ENCODE peak calls at places on chromosomes 3 and 15, in five cellular contexts. G, Y, B, M and A are unnamed samples.

GRCh38 chr3:126921425-126921824 is 61.5 kb upstream of the PLXNA1 start:
- DNase-seq in G (peak), Y (no peak), B (no peak), M (no peak), A (peak)

GRCh38 chr3:55662683-55663082 is 175.6 kb upstream of the WNT5A start:
- DNase-seq in G (no peak), Y (no peak), B (no peak), M (no peak), A (no peak)

GRCh38 chr3:148366743-148367410 is 330.8 kb upstream of the AGTR1 start:
- DNase-seq in G (no peak), Y (no peak), B (peak), M (no peak), A (no peak)

GRCh38 chr3:66816110-66816761 is 181.9 kb upstream of the KBTBD8 start:
- DNase-seq in G (peak), Y (peak), B (peak), M (peak), A (peak)

GRCh38 chr15:82540984-82541431 is 751 bp upstream of the RPS17 start:
- DNase-seq in G (no peak), Y (no peak), B (no peak), M (peak), A (no peak)

GRCh38 chr3:155391583-155391982 is 98.1 kb upstream of the STRIT1 start:
- DNase-seq in G (no peak), Y (no peak), B (peak), M (no peak), A (no peak)

GRCh38 chr3:71064288-71064975 is 519.1 kb downstream of the FOXP1 start:
- DNase-seq in G (peak), Y (no peak), B (peak), M (peak), A (peak)

GRCh38 chr3:23203651-23204111 is 554 bp downstream of the UBE2E2 start:
- DNase-seq in G (no peak), Y (no peak), B (no peak), M (no peak), A (peak)

GRCh38 chr3:126432361-126432760 is 37.7 kb downstream of the CFAP100 start:
- DNase-seq in G (no peak), Y (no peak), B (no peak), M (no peak), A (no peak)

GRCh38 chr3:27844052-27844675 is 122.0 kb upstream of the EOMES start:
- DNase-seq in G (no peak), Y (no peak), B (no peak), M (no peak), A (no peak)

GRCh38 chr3:16113704-16114103 is 60.8 kb upstream of the GALNT15 start:
- DNase-seq in G (no peak), Y (no peak), B (peak), M (no peak), A (no peak)
- TF ChIP-seq JUN in G (no peak), Y (no peak), B (no peak), M (no peak), A (no peak)

DNA sequence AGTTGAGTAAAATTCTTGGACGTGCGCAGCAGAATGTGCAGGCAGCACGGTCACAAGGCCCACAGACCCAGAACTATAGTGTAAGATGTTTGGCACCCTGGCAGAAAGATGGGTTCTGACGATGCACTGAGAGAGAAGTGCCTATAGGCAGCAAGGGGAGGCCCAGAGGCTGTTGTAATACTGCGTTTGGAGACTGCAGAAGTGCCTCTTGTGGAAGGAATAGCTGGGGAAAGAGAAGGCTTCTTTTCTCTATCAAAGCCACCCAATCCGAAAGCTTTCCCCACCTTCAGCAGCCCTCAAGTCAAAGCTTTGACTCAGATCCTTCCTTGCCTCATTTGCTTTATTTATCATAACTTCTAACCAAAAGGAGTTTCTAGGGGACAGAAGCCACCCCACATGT is 5.2 kb upstream of the SIN3A start:
- DNase-seq in G (no peak), Y (no peak), B (no peak), M (no peak), A (no peak)
- H3K4me2 ChIP-seq in G (peak), Y (peak), B (peak), M (peak), A (no peak)

GRCh38 chr15:41491889-41492288 is 1.8 kb upstream of the ITPKA start:
- DNase-seq in G (no peak), Y (no peak), B (no peak), M (no peak), A (no peak)

GRCh38 chr15:41492597-41493204 is 973 bp upstream of the ITPKA start:
- DNase-seq in G (no peak), Y (no peak), B (no peak), M (peak), A (no peak)

GRCh38 chr15:41489641-41490040 is 4.0 kb upstream of the ITPKA start:
- DNase-seq in G (no peak), Y (no peak), B (no peak), M (no peak), A (no peak)

GRCh38 chr15:41487802-41488201 is 5.9 kb upstream of the ITPKA start:
- DNase-seq in G (no peak), Y (no peak), B (no peak), M (no peak), A (no peak)

DNA sequence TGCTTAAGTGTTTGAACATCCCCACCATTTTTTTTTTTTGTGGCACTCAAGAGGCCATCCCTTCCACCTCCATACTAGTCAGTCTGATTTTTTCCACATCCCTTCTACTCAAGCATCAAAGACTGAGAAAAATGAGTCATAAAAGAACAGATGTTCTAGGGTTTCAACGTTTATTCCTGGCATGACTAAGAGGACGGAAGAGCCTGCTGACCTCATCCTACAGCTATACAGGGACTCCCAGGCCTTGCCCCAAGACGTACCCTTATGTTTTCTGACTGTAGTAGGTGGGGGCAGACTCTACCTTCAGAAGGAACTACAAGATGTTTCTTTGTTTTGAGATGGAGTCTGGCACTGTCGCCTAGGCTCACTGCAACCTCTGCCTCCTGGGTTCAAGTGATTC is 3.3 kb upstream of the ITPKA start:
- DNase-seq in G (peak), Y (no peak), B (peak), M (peak), A (peak)
- TF ChIP-seq JUN in G (no peak), Y (no peak), B (no peak), M (peak), A (peak)

GRCh38 chr15:58551084-58551763 is 119.4 kb downstream of the LIPC start:
- DNase-seq in G (no peak), Y (no peak), B (no peak), M (no peak), A (no peak)
- H3K4me2 ChIP-seq in G (peak), Y (no peak), B (peak), M (peak), A (peak)

GRCh38 chr3:194623449-194624290 is 9.5 kb downstream of the TMEM44 start:
- DNase-seq in G (no peak), Y (no peak), B (no peak), M (no peak), A (no peak)
- TF ChIP-seq JUN in G (no peak), Y (no peak), B (no peak), M (no peak), A (no peak)

GRCh38 chr15:67176195-67176971 is 78.1 kb downstream of the AAGAB start:
- DNase-seq in G (no peak), Y (no peak), B (no peak), M (no peak), A (peak)

GRCh38 chr15:67173786-67174185 is 80.7 kb downstream of the AAGAB start:
- DNase-seq in G (no peak), Y (no peak), B (no peak), M (no peak), A (no peak)

GRCh38 chr15:67174446-67174845 is 80.0 kb downstream of the AAGAB start:
- DNase-seq in G (no peak), Y (no peak), B (no peak), M (no peak), A (no peak)

GRCh38 chr15:67175643-67176071 is 78.8 kb downstream of the AAGAB start:
- DNase-seq in G (no peak), Y (no peak), B (no peak), M (no peak), A (peak)

DNA sequence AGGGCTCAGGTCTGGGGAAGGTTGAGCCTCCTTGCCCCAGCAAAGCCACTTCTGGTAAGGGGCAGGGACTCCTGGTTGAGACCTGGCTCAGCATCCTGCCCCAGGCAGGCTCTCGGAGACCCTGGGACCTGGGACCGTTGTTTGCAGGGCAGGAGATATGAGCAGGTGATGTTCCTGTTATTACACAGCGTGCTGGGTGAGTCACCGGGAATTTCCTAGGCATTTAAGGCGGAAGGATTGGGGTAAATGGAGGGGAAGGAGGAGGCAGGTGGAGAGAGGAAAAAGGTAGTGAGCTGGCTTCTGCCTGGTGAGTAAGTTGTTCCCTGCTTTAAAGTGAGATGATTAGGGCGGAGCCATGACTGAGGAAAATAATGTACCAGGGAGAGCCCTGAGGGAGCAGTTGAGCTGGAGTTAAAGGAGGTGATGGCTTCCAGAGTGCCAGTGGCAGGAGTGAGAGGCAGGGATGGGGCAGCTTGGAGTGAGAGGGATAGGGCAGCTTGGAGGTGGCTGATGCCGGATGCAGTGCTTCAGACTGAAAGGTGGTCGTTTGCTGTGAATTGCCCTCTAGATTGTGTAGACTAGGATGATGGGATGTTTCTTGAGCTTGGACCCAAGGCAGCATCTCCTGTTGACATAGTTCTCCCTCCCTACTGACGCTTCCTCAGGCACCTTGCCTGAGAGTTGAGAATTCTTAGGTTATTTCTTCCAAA is 79.4 kb downstream of the AAGAB start:
- DNase-seq in G (no peak), Y (no peak), B (peak), M (no peak), A (peak)
- H3K4me2 ChIP-seq in G (no peak), Y (no peak), B (peak), M (no peak), A (peak)